ENCODE peak calls at places on chromosomes 5 and 9, in six cellular contexts. J, I, Z, C, W and P are unnamed samples.

GRCh38 chr5:5079871-5080270 is 60.3 kb upstream of the ADAMTS16 start:
- DNase-seq in J (no peak), I (no peak), Z (no peak), C (no peak), W (no peak), P (no peak)

GRCh38 chr5:113682497-113683136 is 169.1 kb downstream of the YTHDC2 start:
- DNase-seq in J (no peak), I (no peak), Z (peak; percentile 20), C (no peak), W (peak; percentile 3), P (peak; percentile 18)

GRCh38 chr9:9362332-9362731 is 1250.5 kb downstream of the PTPRD start:
- DNase-seq in J (no peak), I (no peak), Z (no peak), C (no peak), W (no peak), P (no peak)

GRCh38 chr9:135907006-135907434 is 326 bp downstream of the CAMSAP1 start:
- DNase-seq in J (no peak), I (no peak), Z (peak; percentile 50), C (no peak), W (peak; percentile 46), P (no peak)

GRCh38 chr5:87300744-87301143 is 33.1 kb downstream of the RASA1 start:
- DNase-seq in J (peak; percentile 11), I (no peak), Z (no peak), C (peak; percentile 13), W (peak; percentile 82), P (peak; percentile 83)

GRCh38 chr9:126154182-126154827 is 172.3 kb upstream of the MVB12B start:
- DNase-seq in J (no peak), I (no peak), Z (no peak), C (no peak), W (no peak), P (no peak)

GRCh38 chr5:89534331-89534730 is 651.3 kb upstream of the MEF2C start:
- DNase-seq in J (no peak), I (no peak), Z (no peak), C (no peak), W (no peak), P (no peak)

GRCh38 chr9:136230365-136230764 is 15.2 kb downstream of the QSOX2 start:
- DNase-seq in J (no peak), I (no peak), Z (no peak), C (no peak), W (no peak), P (no peak)

GRCh38 chr5:107990881-107991810 is 320.4 kb upstream of the EFNA5 start:
- DNase-seq in J (no peak), I (no peak), Z (no peak), C (no peak), W (no peak), P (no peak)

GRCh38 chr5:71719092-71719964 is at the start of gene CARTPT:
- DNase-seq in J (peak; percentile 22), I (peak; percentile 82), Z (peak; percentile 80), C (no peak), W (no peak), P (peak; percentile 26)

GRCh38 chr5:1641560-1642166 is 117.9 kb upstream of the LPCAT1 start:
- DNase-seq in J (peak; percentile 88), I (no peak), Z (peak; percentile 87), C (peak; percentile 82), W (peak; percentile 91), P (peak; percentile 79)

GRCh38 chr5:172943906-172944305 is 15.3 kb upstream of the RPL26L1 start:
- DNase-seq in J (no peak), I (no peak), Z (no peak), C (no peak), W (no peak), P (no peak)
- TF ChIP-seq MAX in J (no peak), I (no peak), Z (no peak), C (no peak), W (no peak), P (no peak)

GRCh38 chr9:124456341-124457078 is 6.3 kb downstream of the ADGRD2 start:
- DNase-seq in J (no peak), I (no peak), Z (no peak), C (no peak), W (no peak), P (no peak)
- TF ChIP-seq JUN in J (no peak), I (no peak), Z (no peak), C (no peak), W (no peak), P (no peak)

GRCh38 chr5:175698401-175699115 is 40.7 kb downstream of the HRH2 start:
- DNase-seq in J (no peak), I (no peak), Z (no peak), C (no peak), W (no peak), P (no peak)
- TF ChIP-seq MAX in J (no peak), I (no peak), Z (no peak), C (no peak), W (no peak), P (no peak)

DNA sequence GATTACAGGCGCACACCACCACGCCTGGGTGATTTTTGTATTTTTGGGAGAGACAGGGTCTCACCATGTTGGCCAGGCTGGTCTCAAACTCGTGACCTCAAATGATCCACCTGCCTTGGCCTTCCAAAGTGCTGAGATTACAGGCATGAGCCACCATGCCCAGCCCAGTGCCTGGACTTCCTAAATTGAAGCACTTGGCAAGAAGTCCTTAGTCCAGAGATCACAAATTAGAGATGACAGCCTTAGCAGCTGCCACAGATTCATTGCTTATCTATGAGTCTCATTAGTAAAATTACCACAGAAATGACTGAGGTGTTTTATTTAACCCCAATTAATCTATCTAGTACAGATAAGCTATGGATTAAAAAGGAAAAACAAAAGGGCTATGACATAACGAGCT is 19.2 kb downstream of the EFCAB9 start:
- DNase-seq in J (no peak), I (no peak), Z (no peak), C (no peak), W (no peak), P (no peak)
- TF ChIP-seq JUN in J (no peak), I (no peak), Z (no peak), C (no peak), W (no peak), P (no peak)

GRCh38 chr9:133957328-133957727 is 34.8 kb downstream of the VAV2 start:
- DNase-seq in J (no peak), I (no peak), Z (no peak), C (no peak), W (no peak), P (no peak)

GRCh38 chr9:133954862-133955529 is 37.1 kb downstream of the VAV2 start:
- DNase-seq in J (no peak), I (no peak), Z (no peak), C (no peak), W (no peak), P (no peak)

GRCh38 chr9:133953976-133954709 is 38.0 kb downstream of the VAV2 start:
- DNase-seq in J (no peak), I (no peak), Z (no peak), C (no peak), W (no peak), P (no peak)

GRCh38 chr9:133956520-133957076 is 35.5 kb downstream of the VAV2 start:
- DNase-seq in J (no peak), I (no peak), Z (peak; percentile 36), C (no peak), W (no peak), P (peak; percentile 55)

GRCh38 chr9:133955821-133956411 is 36.2 kb downstream of the VAV2 start:
- DNase-seq in J (no peak), I (peak; percentile 77), Z (peak; percentile 66), C (no peak), W (no peak), P (peak; percentile 56)
- TF ChIP-seq MAX in J (no peak), I (no peak), Z (no peak), C (no peak), W (no peak), P (no peak)

GRCh38 chr5:106459541-106459940 is 1211.2 kb downstream of the EFNA5 start:
- DNase-seq in J (no peak), I (no peak), Z (no peak), C (no peak), W (no peak), P (peak; percentile 82)
- TF ChIP-seq JUN in J (no peak), I (no peak), Z (no peak), C (no peak), W (no peak), P (no peak)

GRCh38 chr5:145548097-145548496 is 287.0 kb downstream of the PRELID2 start:
- DNase-seq in J (no peak), I (no peak), Z (no peak), C (no peak), W (no peak), P (no peak)
- TF ChIP-seq MAX in J (no peak), I (no peak), Z (no peak), C (no peak), W (no peak), P (no peak)